ENCODE peak calls at places on chromosomes 11 and 22, in five cellular contexts. K is pancreas, X is Peyer's patch, B is psoas muscle, A is spleen. J is an unnamed sample.

GRCh38 chr22:25172153-25172552 is 27.5 kb upstream of the CRYBB3 start:
- DNase-seq in B (no peak), K (no peak), X (no peak), A (no peak), J (no peak)

GRCh38 chr22:45170001-45170466 is 6.3 kb downstream of the NUP50 start:
- DNase-seq in K (no peak), A (no peak), B (no peak), X (no peak), J (no peak)

GRCh38 chr11:120184946-120185677 is 25.7 kb upstream of the OAF start:
- DNase-seq in A (peak; percentile 74), X (peak; percentile 86), B (peak; percentile 73), K (peak; percentile 81), J (peak; percentile 19)

GRCh38 chr11:130668751-130669150 is 220.3 kb downstream of the ADAMTS15 start:
- DNase-seq in X (no peak), A (no peak), K (no peak), B (no peak), J (no peak)

GRCh38 chr22:45671783-45672563 is at the start of gene ATXN10:
- DNase-seq in K (peak; percentile 74), B (peak; percentile 63), A (peak; percentile 91), X (peak; percentile 75), J (peak; percentile 85)

GRCh38 chr22:43337385-43337784 is 5.8 kb downstream of the SCUBE1 start:
- DNase-seq in B (no peak), A (peak; percentile 66), K (no peak), X (no peak), J (no peak)

GRCh38 chr11:5280582-5281102 is 10.9 kb upstream of the HBE1 start:
- DNase-seq in A (no peak), X (no peak), B (peak; percentile 54), K (no peak), J (no peak)

GRCh38 chr11:36427079-36427478 is 83.0 kb downstream of the TRAF6 start:
- DNase-seq in K (no peak), A (no peak), B (no peak), X (no peak), J (no peak)

GRCh38 chr11:9972917-9973504 is 309.1 kb downstream of the SWAP70 start:
- DNase-seq in X (no peak), B (no peak), K (no peak), A (no peak), J (no peak)

GRCh38 chr11:37177721-37178120 is 579.7 kb upstream of the RAG2 start:
- DNase-seq in K (no peak), B (no peak), A (no peak), X (no peak), J (no peak)

GRCh38 chr11:102007567-102008437 is 39.4 kb upstream of the CFAP300 start:
- DNase-seq in K (no peak), A (no peak), B (no peak), X (no peak), J (no peak)

GRCh38 chr11:19508166-19508565 is 204.5 kb upstream of the NAV2 start:
- DNase-seq in A (no peak), K (no peak), X (no peak), B (no peak), J (no peak)
- H3K27ac ChIP-seq in A (no peak overlapping the region), K (no peak overlapping the region), X (no peak overlapping the region), B (no peak overlapping the region), J (no peak overlapping the region)

DNA sequence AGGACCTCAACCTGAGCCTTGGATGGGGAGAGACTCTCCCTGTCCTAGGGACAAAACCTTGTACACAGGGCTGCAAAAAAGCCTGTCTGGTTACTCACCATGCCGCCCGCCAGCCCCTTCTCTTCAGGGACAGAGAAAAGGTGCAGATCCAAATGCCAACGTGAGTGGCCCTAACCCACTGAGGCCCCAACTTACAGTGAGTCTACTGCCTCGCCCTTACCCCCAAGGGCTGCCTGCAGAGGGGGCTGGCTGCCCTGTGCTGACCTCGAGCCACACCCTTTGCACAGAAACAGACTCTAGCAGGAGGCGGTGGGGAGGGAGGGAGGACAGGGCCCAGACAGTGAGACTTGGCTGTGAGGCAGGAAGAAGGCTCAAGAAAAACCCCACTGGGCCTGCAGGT is 13.5 kb upstream of the CHST1 start:
- DNase-seq in A (no peak), K (no peak), B (no peak), X (no peak), J (no peak)
- TF ChIP-seq CTCF in A (no peak), K (no peak), B (no peak), X (no peak), J (no peak)

GRCh38 chr22:47767403-47767802 is 1005.0 kb downstream of the TBC1D22A start:
- DNase-seq in X (no peak), K (no peak), B (no peak), A (no peak), J (no peak)

GRCh38 chr22:47772864-47773263 is 1010.4 kb downstream of the TBC1D22A start:
- DNase-seq in B (no peak), X (no peak), K (no peak), A (no peak), J (no peak)

GRCh38 chr22:47765757-47766156 is 1003.3 kb downstream of the TBC1D22A start:
- DNase-seq in B (no peak), A (no peak), K (no peak), X (no peak), J (no peak)

GRCh38 chr22:47768027-47768426 is 1005.6 kb downstream of the TBC1D22A start:
- DNase-seq in K (no peak), X (no peak), B (no peak), A (no peak), J (no peak)

GRCh38 chr22:47769652-47770051 is 1007.2 kb downstream of the TBC1D22A start:
- DNase-seq in A (no peak), B (no peak), X (no peak), K (no peak), J (no peak)
- H3K4me3 ChIP-seq in A (no peak overlapping the region), B (no peak overlapping the region), X (no peak overlapping the region), K (no peak overlapping the region), J (no peak overlapping the region)

GRCh38 chr22:29443452-29443851 is 5.1 kb downstream of the RFPL1 start:
- DNase-seq in K (no peak), B (no peak), A (no peak), X (no peak), J (no peak)
- H3K27ac ChIP-seq in K (no peak overlapping the region), B (no peak overlapping the region), A (no peak overlapping the region), X (no peak overlapping the region), J (no peak overlapping the region)

GRCh38 chr11:117479372-117479771 is 151.7 kb downstream of the CEP164 start:
- DNase-seq in B (no peak), X (no peak), K (no peak), A (no peak), J (no peak)
- TF ChIP-seq CTCF in B (no peak), X (no peak), K (no peak), A (no peak), J (no peak)

GRCh38 chr11:128689946-128690745 is 3.7 kb upstream of the FLI1 start:
- DNase-seq in K (peak; percentile 10), A (peak; percentile 75), X (peak; percentile 48), B (peak; percentile 23), J (no peak)

GRCh38 chr11:128690746-128691091 is 3.2 kb upstream of the FLI1 start:
- DNase-seq in B (no peak), K (no peak), X (no peak), A (peak; percentile 78), J (no peak)

GRCh38 chr11:128689586-128689945 is 4.3 kb upstream of the FLI1 start:
- DNase-seq in A (peak; percentile 73), K (peak; percentile 18), B (no peak), X (no peak), J (no peak)

GRCh38 chr11:128692750-128693578 is 908 bp upstream of the FLI1 start:
- DNase-seq in B (peak; percentile 56), K (no peak), A (peak; percentile 92), X (peak; percentile 56), J (no peak)

GRCh38 chr11:128691802-128692749 is 1.8 kb upstream of the FLI1 start:
- DNase-seq in X (no peak), B (no peak), A (peak; percentile 79), K (no peak), J (no peak)
- H3K4me3 ChIP-seq in X (peak overlapping the region; percentile 85), B (peak overlapping the region; percentile 74), A (peak overlapping the region; percentile 86), K (no peak overlapping the region), J (no peak overlapping the region)

GRCh38 chr22:30202531-30203006 is 44.0 kb downstream of the LIF start:
- DNase-seq in B (no peak), A (no peak), K (peak; percentile 50), X (no peak), J (no peak)
- H3K27ac ChIP-seq in B (no peak overlapping the region), A (no peak overlapping the region), K (peak overlapping the region; percentile 6), X (no peak overlapping the region), J (no peak overlapping the region)

J was measured in dorsolateral prefrontal cortex.